ENCODE peak calls at places on chromosomes 7 and 10, in seven cellular contexts. C, Y, Z, D, M, U and O are unnamed samples.

GRCh38 chr7:29091722-29092121 is 54.6 kb downstream of the CPVL start:
- DNase-seq in C (no peak), Y (no peak), Z (no peak), D (peak), M (no peak), U (no peak), O (no peak)

GRCh38 chr10:116636385-116636784 is 15.6 kb downstream of the PNLIPRP2 start:
- DNase-seq in C (no peak), Y (no peak), Z (no peak), D (no peak), M (no peak), U (no peak), O (no peak)

GRCh38 chr7:30752979-30753378 is 1.0 kb downstream of the INMT start:
- DNase-seq in C (no peak), Y (no peak), Z (no peak), D (no peak), M (no peak), U (no peak), O (no peak)

GRCh38 chr7:23211542-23211941 is 29.7 kb downstream of the NUP42 start:
- DNase-seq in C (peak), Y (no peak), Z (peak), D (no peak), M (peak), U (no peak), O (no peak)

GRCh38 chr10:132637477-132638129 is 100.0 kb downstream of the INPP5A start:
- DNase-seq in C (peak), Y (peak), Z (no peak), D (peak), M (peak), U (no peak), O (peak)

GRCh38 chr7:151432658-151433521 is 7.1 kb downstream of the CRYGN start:
- DNase-seq in C (no peak), Y (no peak), Z (no peak), D (no peak), M (no peak), U (peak), O (no peak)

GRCh38 chr10:126215767-126216166 is 172.5 kb downstream of the ADAM12 start:
- DNase-seq in C (no peak), Y (no peak), Z (no peak), D (no peak), M (no peak), U (no peak), O (no peak)

GRCh38 chr7:77525231-77525630 is 11.9 kb upstream of the PTPN12 start:
- DNase-seq in C (no peak), Y (no peak), Z (no peak), D (no peak), M (no peak), U (no peak), O (peak)

GRCh38 chr7:25611196-25611595 is 382.9 kb upstream of the NPVF start:
- DNase-seq in C (no peak), Y (no peak), Z (peak), D (peak), M (no peak), U (no peak), O (no peak)
- H3K18ac ChIP-seq in C (no peak), Y (no peak), Z (no peak), D (no peak), M (no peak), U (no peak), O (no peak)

DNA sequence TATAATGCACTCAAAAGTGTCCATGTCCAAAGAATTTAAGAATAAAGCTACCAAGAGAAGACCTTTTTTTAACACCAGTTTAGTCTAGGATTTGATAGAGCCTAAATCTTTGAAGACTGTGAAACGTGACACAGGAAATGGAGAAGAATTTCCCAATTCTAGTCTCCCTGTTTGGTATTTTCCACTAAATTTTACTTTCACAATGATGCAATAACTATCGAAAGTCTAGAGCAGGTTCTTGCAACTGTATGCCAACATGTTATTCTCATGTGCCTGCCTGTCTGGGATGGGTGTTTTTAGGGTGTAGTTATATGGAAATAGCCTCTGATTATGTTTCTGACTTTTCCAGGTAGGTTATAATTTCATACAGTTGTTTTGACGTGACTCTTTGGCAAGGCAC is 6.9 kb upstream of the MXI1 start:
- DNase-seq in C (no peak), Y (no peak), Z (no peak), D (no peak), M (no peak), U (no peak), O (no peak)
- H3K18ac ChIP-seq in C (no peak), Y (no peak), Z (no peak), D (no peak), M (no peak), U (no peak), O (no peak)

DNA sequence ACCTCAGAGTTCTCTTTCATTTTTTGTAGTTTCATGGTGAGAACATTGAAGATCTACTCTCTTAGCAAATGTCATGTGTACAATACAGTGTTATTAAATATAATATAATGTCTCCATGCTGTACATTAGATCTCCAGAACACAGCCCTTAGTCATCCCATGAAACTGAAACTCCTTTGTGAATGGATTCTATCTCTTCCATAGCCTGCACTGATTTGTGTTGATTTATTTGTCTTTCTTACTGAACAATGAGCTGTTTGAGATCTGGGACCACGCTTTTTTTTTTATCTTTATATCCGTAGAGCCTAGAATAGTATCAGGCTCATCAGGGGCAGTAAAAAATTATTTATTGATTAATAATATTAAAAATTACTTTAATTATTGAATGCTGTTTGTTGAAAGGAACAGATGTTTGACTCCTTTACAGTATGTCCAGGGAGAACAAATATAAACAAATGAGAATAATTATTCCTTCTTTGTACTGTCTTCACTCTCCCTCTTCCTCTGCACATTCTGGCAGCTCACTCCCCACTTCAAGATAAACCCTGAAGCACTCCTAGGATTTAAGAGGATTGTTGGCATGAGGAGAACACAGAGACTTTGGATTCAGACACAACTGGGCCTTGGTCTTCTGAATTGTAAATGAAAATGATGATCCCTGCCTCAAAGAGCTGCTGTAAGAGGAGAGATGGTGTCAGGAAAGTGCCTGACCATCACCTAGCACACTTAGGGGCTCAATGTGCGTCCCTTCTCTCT is 81.6 kb upstream of the MSRB2 start:
- DNase-seq in C (no peak), Y (no peak), Z (no peak), D (no peak), M (no peak), U (no peak), O (no peak)
- H3K18ac ChIP-seq in C (no peak), Y (no peak), Z (no peak), D (no peak), M (no peak), U (no peak), O (no peak)

GRCh38 chr10:68988530-68989316 is at the start of gene KIFBP:
- DNase-seq in C (peak), Y (peak), Z (peak), D (peak), M (peak), U (peak), O (peak)
- H3K18ac ChIP-seq in C (peak), Y (peak), Z (peak), D (peak), M (peak), U (peak), O (peak)

GRCh38 chr10:124677871-124678565 is 66.2 kb downstream of the FAM53B start:
- DNase-seq in C (no peak), Y (no peak), Z (no peak), D (no peak), M (no peak), U (no peak), O (peak)

GRCh38 chr10:124675261-124675660 is 68.9 kb downstream of the FAM53B start:
- DNase-seq in C (no peak), Y (no peak), Z (no peak), D (no peak), M (no peak), U (no peak), O (no peak)

GRCh38 chr10:124675824-124676223 is 68.4 kb downstream of the FAM53B start:
- DNase-seq in C (no peak), Y (no peak), Z (no peak), D (no peak), M (no peak), U (no peak), O (no peak)

GRCh38 chr10:124677291-124677690 is 66.9 kb downstream of the FAM53B start:
- DNase-seq in C (no peak), Y (no peak), Z (no peak), D (no peak), M (no peak), U (no peak), O (no peak)

DNA sequence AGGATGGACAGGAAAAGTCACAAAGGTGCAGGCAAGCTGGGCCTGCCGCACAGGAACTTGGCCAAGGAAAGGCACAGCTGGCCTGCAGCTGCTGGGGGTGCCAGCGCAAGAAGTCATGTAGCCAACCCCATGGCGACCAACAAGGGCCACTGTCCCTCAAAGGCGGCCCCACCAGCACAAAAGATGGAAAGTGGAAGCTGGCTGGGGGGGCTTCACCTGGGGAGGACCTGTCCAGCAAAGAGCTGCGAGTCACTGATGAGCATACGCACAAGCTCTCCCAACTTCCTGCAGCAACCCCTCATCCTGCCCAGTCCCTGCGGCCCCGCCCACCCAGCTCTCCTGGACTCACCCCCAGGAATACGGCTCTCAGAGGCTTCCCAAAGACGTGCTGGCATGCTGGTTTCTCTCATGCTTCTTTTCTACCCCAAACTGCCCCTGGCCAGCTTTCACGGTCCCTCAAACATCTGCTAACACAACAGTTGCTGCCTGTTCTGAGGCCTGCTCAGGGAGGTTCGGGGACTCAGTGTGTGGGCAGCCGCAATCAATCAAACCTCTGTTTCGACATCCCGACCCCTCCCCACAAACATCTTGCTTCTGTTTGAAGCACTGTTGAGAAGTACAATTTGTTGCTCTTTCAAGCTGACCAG is 67.6 kb downstream of the FAM53B start:
- DNase-seq in C (no peak), Y (no peak), Z (no peak), D (no peak), M (no peak), U (no peak), O (no peak)
- H3K18ac ChIP-seq in C (no peak), Y (peak), Z (peak), D (no peak), M (no peak), U (no peak), O (no peak)

GRCh38 chr10:88494537-88494936 is 88.6 kb downstream of the RNLS start:
- DNase-seq in C (no peak), Y (no peak), Z (no peak), D (no peak), M (no peak), U (no peak), O (no peak)
- H3K18ac ChIP-seq in C (no peak), Y (no peak), Z (no peak), D (no peak), M (no peak), U (no peak), O (peak)

GRCh38 chr10:58189269-58189668 is 78.4 kb downstream of the IPMK start:
- DNase-seq in C (no peak), Y (no peak), Z (peak), D (peak), M (no peak), U (no peak), O (peak)
- H3K18ac ChIP-seq in C (no peak), Y (no peak), Z (no peak), D (no peak), M (no peak), U (no peak), O (no peak)

GRCh38 chr7:37916673-37917660 is at the start of gene SFRP4:
- DNase-seq in C (peak), Y (peak), Z (no peak), D (peak), M (peak), U (peak), O (peak)

GRCh38 chr7:37916017-37916672 is 472 bp downstream of the SFRP4 start:
- DNase-seq in C (peak), Y (peak), Z (no peak), D (no peak), M (peak), U (peak), O (no peak)

GRCh38 chr7:37912756-37913155 is 3.9 kb downstream of the SFRP4 start:
- DNase-seq in C (no peak), Y (no peak), Z (no peak), D (no peak), M (no peak), U (no peak), O (no peak)

GRCh38 chr7:37918526-37918925 is 1.9 kb upstream of the SFRP4 start:
- DNase-seq in C (peak), Y (no peak), Z (no peak), D (no peak), M (peak), U (peak), O (no peak)

DNA sequence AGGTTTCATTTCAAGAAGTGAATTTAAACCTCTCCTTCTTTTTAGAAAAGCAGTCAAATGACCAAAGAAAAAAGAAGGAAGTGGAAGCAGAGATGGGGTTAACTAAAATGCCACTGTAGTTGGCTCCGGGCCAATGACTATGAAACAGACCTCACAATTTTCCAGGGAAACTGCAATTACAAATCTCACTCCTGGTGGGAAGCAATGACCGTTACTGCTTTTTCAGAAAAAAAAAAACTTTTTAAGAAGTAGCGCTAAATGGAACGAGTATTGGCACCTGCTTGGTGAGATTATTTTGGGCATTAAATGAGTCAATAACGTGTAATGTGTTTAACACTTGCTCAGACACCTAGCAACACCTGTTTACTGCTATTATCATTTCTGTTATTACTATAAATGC is 1.2 kb downstream of the SFRP4 start:
- DNase-seq in C (no peak), Y (no peak), Z (no peak), D (no peak), M (no peak), U (no peak), O (no peak)
- H3K18ac ChIP-seq in C (no peak), Y (no peak), Z (no peak), D (no peak), M (no peak), U (no peak), O (no peak)